ENCODE peak calls at places on chromosomes 13 and 19, in five cellular contexts. One of them, this sample, is unnamed. For H3K4me1 and H3K27me3, the result is how much of the 10 kb centered on the place peaks cover.

GRCh38 chr13:78978381-78978998 is 319.5 kb upstream of the OBI1 start:
- DNase-seq in lung: peak
- DNase-seq in right cardiac atrium: no peak
- DNase-seq in CD8-positive, alpha-beta T cell: peak
- DNase-seq in left lung: no peak
- DNase-seq in this sample: peak

GRCh38 chr13:48626077-48626449 is 27.7 kb upstream of the CYSLTR2 start:
- DNase-seq in lung: no peak
- DNase-seq in right cardiac atrium: no peak
- DNase-seq in CD8-positive, alpha-beta T cell: no peak
- DNase-seq in left lung: no peak
- DNase-seq in this sample: no peak

GRCh38 chr19:955803-956746 is 28.1 kb upstream of the WDR18 start:
- DNase-seq in lung: no peak
- DNase-seq in right cardiac atrium: no peak
- DNase-seq in CD8-positive, alpha-beta T cell: no peak
- DNase-seq in left lung: no peak
- DNase-seq in this sample: no peak

GRCh38 chr19:16252459-16253205 is 54.9 kb downstream of the AP1M1 start:
- DNase-seq in lung: no peak
- DNase-seq in right cardiac atrium: peak
- DNase-seq in CD8-positive, alpha-beta T cell: no peak
- DNase-seq in left lung: peak
- DNase-seq in this sample: no peak

GRCh38 chr19:5472303-5472702 is 17.1 kb downstream of the ZNRF4 start:
- DNase-seq in lung: no peak
- DNase-seq in right cardiac atrium: no peak
- DNase-seq in CD8-positive, alpha-beta T cell: no peak
- DNase-seq in left lung: no peak
- DNase-seq in this sample: no peak

GRCh38 chr19:15299568-15300409 is 32.5 kb downstream of the BRD4 start:
- DNase-seq in lung: no peak
- DNase-seq in right cardiac atrium: no peak
- DNase-seq in CD8-positive, alpha-beta T cell: no peak
- DNase-seq in left lung: no peak
- DNase-seq in this sample: peak

GRCh38 chr13:104111031-104111430 is 1044.8 kb upstream of the SLC10A2 start:
- DNase-seq in lung: no peak
- DNase-seq in right cardiac atrium: no peak
- DNase-seq in CD8-positive, alpha-beta T cell: no peak
- DNase-seq in left lung: no peak
- DNase-seq in this sample: no peak

GRCh38 chr13:113759525-113760137 is 605 bp downstream of the TMEM255B start:
- DNase-seq in lung: no peak
- DNase-seq in right cardiac atrium: peak
- DNase-seq in CD8-positive, alpha-beta T cell: no peak
- DNase-seq in left lung: no peak
- DNase-seq in this sample: peak

GRCh38 chr19:42233106-42233505 is 9.3 kb downstream of the GSK3A start:
- DNase-seq in lung: no peak
- DNase-seq in right cardiac atrium: no peak
- DNase-seq in CD8-positive, alpha-beta T cell: no peak
- DNase-seq in left lung: no peak
- DNase-seq in this sample: no peak

GRCh38 chr19:43564800-43565199 is 10.5 kb downstream of the XRCC1 start:
- DNase-seq in lung: no peak
- DNase-seq in right cardiac atrium: no peak
- DNase-seq in CD8-positive, alpha-beta T cell: no peak
- DNase-seq in left lung: no peak
- DNase-seq in this sample: no peak

GRCh38 chr19:42468273-42468796 is 25.6 kb upstream of the CXCL17 start:
- DNase-seq in lung: no peak
- DNase-seq in right cardiac atrium: no peak
- DNase-seq in CD8-positive, alpha-beta T cell: no peak
- DNase-seq in left lung: no peak
- DNase-seq in this sample: peak

GRCh38 chr13:109764474-109765292 is 21.7 kb downstream of the IRS2 start:
- DNase-seq in lung: no peak
- DNase-seq in right cardiac atrium: peak
- DNase-seq in CD8-positive, alpha-beta T cell: no peak
- DNase-seq in left lung: no peak
- DNase-seq in this sample: peak

GRCh38 chr19:10424011-10424637 is 3.8 kb downstream of the PDE4A start:
- DNase-seq in lung: peak
- DNase-seq in right cardiac atrium: peak
- DNase-seq in CD8-positive, alpha-beta T cell: peak
- DNase-seq in left lung: peak
- DNase-seq in this sample: peak

GRCh38 chr13:108437496-108437895 is 168.0 kb downstream of the TNFSF13B start:
- DNase-seq in lung: no peak
- DNase-seq in right cardiac atrium: no peak
- DNase-seq in CD8-positive, alpha-beta T cell: no peak
- DNase-seq in left lung: no peak
- DNase-seq in this sample: no peak

GRCh38 chr13:43397110-43397509 is 373.7 kb downstream of the DNAJC15 start:
- DNase-seq in lung: no peak
- DNase-seq in right cardiac atrium: no peak
- DNase-seq in CD8-positive, alpha-beta T cell: no peak
- DNase-seq in left lung: no peak
- DNase-seq in this sample: no peak

GRCh38 chr13:30364133-30364532 is 56.8 kb upstream of the KATNAL1 start:
- DNase-seq in lung: no peak
- DNase-seq in right cardiac atrium: no peak
- DNase-seq in CD8-positive, alpha-beta T cell: no peak
- DNase-seq in left lung: no peak
- DNase-seq in this sample: no peak

GRCh38 chr19:5281588-5281987 is 59.0 kb downstream of the PTPRS start:
- DNase-seq in lung: peak
- DNase-seq in right cardiac atrium: peak
- DNase-seq in CD8-positive, alpha-beta T cell: no peak
- DNase-seq in left lung: no peak
- DNase-seq in this sample: no peak

GRCh38 chr13:31982540-31982939 is 49.0 kb upstream of the FRY start:
- DNase-seq in lung: peak
- DNase-seq in right cardiac atrium: peak
- DNase-seq in CD8-positive, alpha-beta T cell: no peak
- DNase-seq in left lung: peak
- DNase-seq in this sample: peak

GRCh38 chr19:10780368-10780767 is 55.6 kb downstream of the TMED1 start:
- DNase-seq in lung: peak
- DNase-seq in right cardiac atrium: no peak
- DNase-seq in CD8-positive, alpha-beta T cell: no peak
- DNase-seq in left lung: peak
- DNase-seq in this sample: no peak

GRCh38 chr13:44035400-44035799 is 155.7 kb downstream of the LACC1 start:
- DNase-seq in lung: no peak
- DNase-seq in right cardiac atrium: no peak
- DNase-seq in CD8-positive, alpha-beta T cell: no peak
- DNase-seq in left lung: no peak
- DNase-seq in this sample: no peak

GRCh38 chr13:101858869-101859268 is 406.4 kb downstream of the ITGBL1 start:
- DNase-seq in lung: no peak
- DNase-seq in right cardiac atrium: no peak
- DNase-seq in CD8-positive, alpha-beta T cell: no peak
- DNase-seq in left lung: no peak
- DNase-seq in this sample: no peak

GRCh38 chr19:3565177-3565576 is 7.6 kb upstream of the HMG20B start:
- DNase-seq in lung: no peak
- DNase-seq in right cardiac atrium: peak
- DNase-seq in CD8-positive, alpha-beta T cell: no peak
- DNase-seq in left lung: no peak
- DNase-seq in this sample: peak

DNA sequence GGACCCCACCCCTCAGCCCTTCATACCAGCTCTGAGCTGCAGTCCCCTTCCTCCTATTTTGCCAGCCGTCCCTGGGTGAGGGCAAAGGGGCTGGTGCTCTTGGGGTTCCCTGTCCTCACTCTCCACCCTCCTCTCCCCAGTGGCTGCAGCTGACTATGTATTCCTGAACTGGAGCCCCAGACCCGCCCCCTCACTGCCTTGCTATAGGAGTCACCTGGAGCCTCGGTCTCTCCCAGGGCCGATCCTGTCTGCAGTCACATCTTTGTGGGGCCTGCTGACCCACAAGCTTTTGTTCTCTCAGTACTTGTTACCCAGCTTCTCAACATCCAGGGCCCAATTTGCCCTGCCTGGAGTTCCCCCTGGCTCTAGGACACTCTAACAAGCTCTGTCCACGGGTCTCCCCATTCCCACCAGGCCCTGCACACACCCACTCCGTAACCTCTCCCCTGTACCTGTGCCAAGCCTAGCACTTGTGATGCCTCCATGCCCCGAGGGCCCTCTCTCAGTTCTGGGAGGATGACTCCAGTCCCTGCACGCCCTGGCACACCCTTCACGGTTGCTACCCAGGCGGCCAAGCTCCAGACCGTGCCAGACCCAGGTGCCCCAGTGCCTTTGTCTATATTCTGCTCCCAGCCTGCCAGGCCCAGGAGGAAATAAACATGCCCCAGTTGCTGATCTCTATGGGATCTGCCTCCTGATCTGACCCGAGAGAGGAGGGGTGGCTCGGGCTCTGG is 2.4 kb downstream of the COX7A1 start:
- DNase-seq in lung: no peak
- DNase-seq in right cardiac atrium: peak
- DNase-seq in CD8-positive, alpha-beta T cell: no peak
- DNase-seq in left lung: no peak
- DNase-seq in this sample: no peak
- H3K4me1 ChIP-seq in lung: under half
- H3K4me1 ChIP-seq in right cardiac atrium: under half
- H3K4me1 ChIP-seq in CD8-positive, alpha-beta T cell: under half
- H3K4me1 ChIP-seq in left lung: under half
- H3K4me1 ChIP-seq in this sample: under half

GRCh38 chr19:31352782-31353651 is 3.8 kb upstream of the TSHZ3 start:
- DNase-seq in lung: no peak
- DNase-seq in right cardiac atrium: no peak
- DNase-seq in CD8-positive, alpha-beta T cell: no peak
- DNase-seq in left lung: no peak
- DNase-seq in this sample: no peak

GRCh38 chr19:31352296-31352781 is 3.1 kb upstream of the TSHZ3 start:
- DNase-seq in lung: no peak
- DNase-seq in right cardiac atrium: no peak
- DNase-seq in CD8-positive, alpha-beta T cell: no peak
- DNase-seq in left lung: no peak
- DNase-seq in this sample: no peak

GRCh38 chr19:31350693-31351211 is 1.5 kb upstream of the TSHZ3 start:
- DNase-seq in lung: no peak
- DNase-seq in right cardiac atrium: peak
- DNase-seq in CD8-positive, alpha-beta T cell: no peak
- DNase-seq in left lung: peak
- DNase-seq in this sample: no peak

GRCh38 chr19:31350033-31350692 is 927 bp upstream of the TSHZ3 start:
- DNase-seq in lung: no peak
- DNase-seq in right cardiac atrium: peak
- DNase-seq in CD8-positive, alpha-beta T cell: no peak
- DNase-seq in left lung: peak
- DNase-seq in this sample: no peak

GRCh38 chr19:31351212-31352193 is 2.3 kb upstream of the TSHZ3 start:
- DNase-seq in lung: no peak
- DNase-seq in right cardiac atrium: peak
- DNase-seq in CD8-positive, alpha-beta T cell: no peak
- DNase-seq in left lung: no peak
- DNase-seq in this sample: peak
- H3K27me3 ChIP-seq in lung: under half
- H3K27me3 ChIP-seq in right cardiac atrium: under half
- H3K27me3 ChIP-seq in CD8-positive, alpha-beta T cell: half or more
- H3K27me3 ChIP-seq in left lung: half or more
- H3K27me3 ChIP-seq in this sample: under half

DNA sequence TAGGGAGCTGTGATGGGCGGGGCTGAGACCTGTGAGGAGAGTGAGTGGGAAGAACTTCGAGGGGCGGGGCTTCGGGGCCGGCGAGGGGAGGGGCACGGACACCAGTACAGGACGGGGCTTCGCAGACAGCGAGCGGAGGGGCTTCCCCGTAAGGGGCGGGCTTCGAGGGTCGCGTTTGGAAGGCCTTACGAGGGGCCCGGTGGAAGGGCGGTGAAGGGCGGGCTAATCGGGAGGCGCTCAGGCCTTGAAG is 4.1 kb upstream of the EMP3 start:
- DNase-seq in lung: peak
- DNase-seq in right cardiac atrium: peak
- DNase-seq in CD8-positive, alpha-beta T cell: peak
- DNase-seq in left lung: peak
- DNase-seq in this sample: peak
- H3K4me1 ChIP-seq in lung: under half
- H3K4me1 ChIP-seq in right cardiac atrium: under half
- H3K4me1 ChIP-seq in CD8-positive, alpha-beta T cell: under half
- H3K4me1 ChIP-seq in left lung: under half
- H3K4me1 ChIP-seq in this sample: under half

DNA sequence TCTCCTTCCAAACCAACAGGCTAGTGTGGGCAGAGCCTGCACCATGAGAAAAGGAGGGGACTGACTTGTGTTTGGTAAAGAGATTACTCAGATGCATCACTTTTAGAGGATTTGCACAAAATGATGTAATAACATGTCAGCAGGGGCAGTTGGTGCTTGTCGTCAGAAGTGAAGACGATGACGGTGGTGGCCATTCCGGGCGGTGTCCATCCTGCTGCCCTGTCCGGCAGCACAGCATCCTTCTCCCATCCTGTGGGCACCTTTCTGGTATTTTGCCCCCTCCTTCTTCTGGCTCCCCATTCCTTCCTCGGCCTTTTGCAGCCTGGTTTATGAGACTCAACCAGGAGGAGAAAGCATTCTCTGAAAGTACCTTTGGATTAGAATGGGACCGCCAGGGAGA is 160.1 kb downstream of the TEX29 start:
- DNase-seq in lung: no peak
- DNase-seq in right cardiac atrium: no peak
- DNase-seq in CD8-positive, alpha-beta T cell: no peak
- DNase-seq in left lung: no peak
- DNase-seq in this sample: peak
- H3K27me3 ChIP-seq in lung: under half
- H3K27me3 ChIP-seq in right cardiac atrium: under half
- H3K27me3 ChIP-seq in CD8-positive, alpha-beta T cell: under half
- H3K27me3 ChIP-seq in left lung: under half
- H3K27me3 ChIP-seq in this sample: half or more

DNA sequence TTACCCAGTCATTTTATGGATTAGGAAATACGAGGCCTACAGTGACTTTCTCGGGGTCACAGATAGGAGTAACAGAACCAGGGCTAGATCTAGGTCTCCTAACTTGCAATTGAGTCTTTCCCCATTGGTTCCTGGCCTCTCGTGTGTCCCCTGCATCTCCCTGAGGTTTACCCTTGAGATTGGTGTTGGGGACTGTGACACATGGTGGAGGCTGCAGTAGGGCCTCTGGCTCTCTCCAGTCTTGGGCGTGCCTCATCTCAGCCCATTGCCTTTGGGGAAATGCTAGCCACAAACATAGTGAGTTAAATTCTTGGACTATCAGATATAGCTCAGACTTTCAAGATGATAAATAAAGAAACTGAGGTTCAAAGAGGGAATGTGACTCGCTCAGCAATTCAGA is 212.1 kb downstream of the KCNRG start:
- DNase-seq in lung: no peak
- DNase-seq in right cardiac atrium: no peak
- DNase-seq in CD8-positive, alpha-beta T cell: no peak
- DNase-seq in left lung: no peak
- DNase-seq in this sample: no peak
- H3K4me1 ChIP-seq in lung: under half
- H3K4me1 ChIP-seq in right cardiac atrium: under half
- H3K4me1 ChIP-seq in CD8-positive, alpha-beta T cell: under half
- H3K4me1 ChIP-seq in left lung: under half
- H3K4me1 ChIP-seq in this sample: under half

This sample was measured in SJSA1.